ENCODE peak calls at places on chromosome 4, in seven cellular contexts. Y is fibroblast of mammary gland, H is foreskin fibroblast, D is AG04449, R is cardiac muscle cell, A is ovary, W is breast epithelium. F is an unnamed sample.

GRCh38 chr4:19304028-19304427 is 947.7 kb upstream of the SLIT2 start:
- DNase-seq in Y (peak; percentile 9), D (no peak), R (no peak), H (no peak), A (no peak), W (no peak), F (no peak)

GRCh38 chr4:140654516-140654855 is 85.7 kb upstream of the UCP1 start:
- DNase-seq in A (no peak), D (no peak), R (peak; percentile 49), H (no peak), Y (no peak), W (no peak), F (no peak)

GRCh38 chr4:98645527-98645926 is 12.9 kb downstream of the TSPAN5 start:
- DNase-seq in A (no peak), W (no peak), Y (no peak), D (no peak), H (no peak), R (no peak), F (no peak)

GRCh38 chr4:170398228-170398627 is 308.5 kb upstream of the AADAT start:
- DNase-seq in W (no peak), R (no peak), H (no peak), Y (peak; percentile 30), D (no peak), A (no peak), F (no peak)

GRCh38 chr4:164467493-164467892 is 286.4 kb upstream of the SMIM31 start:
- DNase-seq in R (no peak), W (no peak), H (no peak), A (no peak), Y (no peak), D (no peak), F (no peak)

GRCh38 chr4:169063441-169063840 is 53.4 kb upstream of the CBR4 start:
- DNase-seq in Y (no peak), W (no peak), R (peak; percentile 11), H (no peak), D (no peak), A (no peak), F (no peak)

GRCh38 chr4:104592894-104593470 is 98.3 kb upstream of the CXXC4 start:
- DNase-seq in W (no peak), A (no peak), Y (peak; percentile 7), R (peak; percentile 90), H (no peak), D (no peak), F (no peak)

GRCh38 chr4:18422685-18423084 is 401.1 kb upstream of the LCORL start:
- DNase-seq in H (no peak), Y (no peak), R (no peak), D (no peak), A (no peak), W (no peak), F (no peak)

GRCh38 chr4:173420324-173420752 is 21.4 kb upstream of the SCRG1 start:
- DNase-seq in D (no peak), W (no peak), R (peak; percentile 46), A (no peak), Y (peak; percentile 62), H (no peak), F (no peak)

GRCh38 chr4:168766537-168767316 is 243.3 kb downstream of the CBR4 start:
- DNase-seq in Y (peak; percentile 88), W (no peak), A (no peak), H (peak; percentile 53), R (peak; percentile 50), D (peak; percentile 33), F (no peak)

GRCh38 chr4:52864816-52865215 is 2.7 kb downstream of the RASL11B start:
- DNase-seq in H (no peak), A (peak; percentile 38), R (peak; percentile 91), Y (no peak), D (peak; percentile 23), W (no peak), F (peak; percentile 72)

GRCh38 chr4:52861879-52862604 is at the start of gene RASL11B:
- DNase-seq in Y (peak; percentile 60), D (no peak), W (peak; percentile 71), H (peak; percentile 77), A (peak; percentile 89), R (peak; percentile 79), F (no peak)

GRCh38 chr4:52865305-52865704 is 3.2 kb downstream of the RASL11B start:
- DNase-seq in R (no peak), A (no peak), W (no peak), Y (no peak), D (no peak), H (no peak), F (no peak)

GRCh38 chr4:52862605-52863236 is 604 bp downstream of the RASL11B start:
- DNase-seq in Y (no peak), A (no peak), D (no peak), R (no peak), H (no peak), W (no peak), F (no peak)

GRCh38 chr4:52863324-52863723 is 1.2 kb downstream of the RASL11B start:
- DNase-seq in Y (no peak), A (no peak), W (no peak), H (no peak), D (no peak), R (no peak), F (no peak)
- H3K4me3 ChIP-seq in Y (no peak overlapping the region), A (peak overlapping the region; percentile 85), W (peak overlapping the region; percentile 74), H (peak overlapping the region; percentile 51), D (no peak overlapping the region), R (peak overlapping the region; percentile 60), F (no peak overlapping the region)

GRCh38 chr4:156981262-156981661 is 9.7 kb upstream of the PDGFC start:
- DNase-seq in Y (peak; percentile 40), R (no peak), A (no peak), D (no peak), W (no peak), H (no peak), F (no peak)

GRCh38 chr4:156977435-156978160 is 6.0 kb upstream of the PDGFC start:
- DNase-seq in H (peak; percentile 98), R (peak; percentile 83), Y (peak; percentile 98), D (peak; percentile 68), A (no peak), W (no peak), F (no peak)

DNA sequence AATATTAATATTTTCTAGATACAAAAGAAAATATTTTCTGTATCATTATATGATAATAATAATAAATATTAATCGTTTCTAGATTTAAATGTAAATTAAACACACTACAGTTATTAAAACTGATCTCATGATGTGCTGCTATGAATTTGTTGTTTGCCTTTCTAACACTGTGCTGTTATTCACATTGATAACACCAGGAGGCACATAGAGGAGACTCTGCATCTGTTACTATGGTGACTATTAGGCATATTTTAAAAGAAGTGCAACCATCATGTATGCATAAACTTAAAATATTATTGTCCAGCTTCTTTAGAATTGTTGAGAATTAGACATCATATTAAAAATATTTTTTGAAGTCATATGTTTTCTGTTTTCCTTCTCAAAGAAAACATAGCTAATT is 11.8 kb upstream of the PDGFC start:
- DNase-seq in A (no peak), D (no peak), R (peak; percentile 48), H (no peak), Y (peak; percentile 54), W (no peak), F (no peak)
- TF ChIP-seq CTCF in A (no peak), D (peak; percentile 45), R (peak; percentile 55), H (peak; percentile 51), Y (peak; percentile 71), W (peak; percentile 12), F (peak; percentile 47)

GRCh38 chr4:187603093-187603395 is 392.5 kb upstream of the ZFP42 start:
- DNase-seq in D (peak; percentile 99), A (no peak), W (no peak), Y (peak; percentile 72), H (peak; percentile 67), R (peak; percentile 47), F (peak; percentile 90)
- H3K4me3 ChIP-seq in D (no peak overlapping the region), A (no peak overlapping the region), W (no peak overlapping the region), Y (no peak overlapping the region), H (no peak overlapping the region), R (no peak overlapping the region), F (no peak overlapping the region)

GRCh38 chr4:185123479-185123878 is 19.6 kb upstream of the SLC25A4 start:
- DNase-seq in A (no peak), R (no peak), W (no peak), D (no peak), Y (no peak), H (no peak), F (no peak)

GRCh38 chr4:185122681-185123345 is 20.3 kb upstream of the SLC25A4 start:
- DNase-seq in W (no peak), R (no peak), A (no peak), D (no peak), H (no peak), Y (no peak), F (no peak)

GRCh38 chr4:185134176-185134869 is 8.7 kb upstream of the SLC25A4 start:
- DNase-seq in H (peak; percentile 45), W (no peak), R (peak; percentile 72), D (no peak), Y (peak; percentile 62), A (no peak), F (peak; percentile 40)

GRCh38 chr4:185127021-185127925 is 15.8 kb upstream of the SLC25A4 start:
- DNase-seq in Y (no peak), H (no peak), D (no peak), R (peak; percentile 45), A (peak; percentile 55), W (no peak), F (no peak)

GRCh38 chr4:185128272-185129119 is 14.6 kb upstream of the SLC25A4 start:
- DNase-seq in D (no peak), A (peak; percentile 64), R (peak; percentile 47), H (no peak), W (no peak), Y (no peak), F (no peak)
- TF ChIP-seq CTCF in D (no peak), A (peak; percentile 43), R (peak; percentile 6), H (no peak), W (peak; percentile 20), Y (no peak), F (no peak)

GRCh38 chr4:74087481-74087880 is 11.5 kb downstream of the CXCL2 start:
- DNase-seq in D (no peak), R (no peak), Y (no peak), W (no peak), A (no peak), H (no peak), F (no peak)
- H3K4me3 ChIP-seq in D (no peak overlapping the region), R (no peak overlapping the region), Y (no peak overlapping the region), W (no peak overlapping the region), A (no peak overlapping the region), H (no peak overlapping the region), F (no peak overlapping the region)

GRCh38 chr4:177547985-177548384 is 105.7 kb upstream of the AGA start:
- DNase-seq in W (no peak), Y (no peak), H (no peak), A (no peak), D (no peak), R (peak; percentile 17), F (no peak)
- TF ChIP-seq CTCF in W (no peak), Y (no peak), H (no peak), A (no peak), D (no peak), R (no peak), F (peak; percentile 19)

F was measured in astrocyte of the cerebellum.